ENCODE peak calls at places on chromosomes 13 and 19, in eight cellular contexts. E, W, Q, B, P, Z, O and X are unnamed samples.

GRCh38 chr13:62176051-62176450 is 760.4 kb upstream of the PCDH20 start:
- DNase-seq in E (no peak), W (no peak), Q (no peak), B (no peak), P (no peak), Z (no peak), O (no peak), X (no peak)

GRCh38 chr13:73387318-73387717 is 328.5 kb downstream of the KLF5 start:
- DNase-seq in E (no peak), W (no peak), Q (no peak), B (no peak), P (no peak), Z (no peak), O (no peak), X (no peak)

GRCh38 chr13:77509221-77509620 is 26.3 kb upstream of the SCEL start:
- DNase-seq in E (no peak), W (peak; percentile 23), Q (no peak), B (no peak), P (no peak), Z (no peak), O (peak; percentile 62), X (no peak)

GRCh38 chr19:2726904-2727639 is 5.9 kb upstream of the DIRAS1 start:
- DNase-seq in E (no peak), W (no peak), Q (no peak), B (no peak), P (no peak), Z (no peak), O (no peak), X (no peak)

GRCh38 chr13:80881495-80882482 is 540.9 kb upstream of the SPRY2 start:
- DNase-seq in E (no peak), W (no peak), Q (no peak), B (no peak), P (peak; percentile 50), Z (no peak), O (no peak), X (no peak)

GRCh38 chr19:42313096-42313839 is at the start of gene TMEM145:
- DNase-seq in E (no peak), W (peak; percentile 51), Q (no peak), B (peak; percentile 84), P (peak; percentile 34), Z (no peak), O (peak; percentile 63), X (no peak)

GRCh38 chr19:46049597-46049996 is 8.8 kb upstream of the IGFL4 start:
- DNase-seq in E (no peak), W (no peak), Q (peak; percentile 2), B (peak; percentile 89), P (no peak), Z (no peak), O (no peak), X (no peak)

GRCh38 chr13:35789335-35790166 is 313.1 kb upstream of the MAB21L1 start:
- DNase-seq in E (no peak), W (peak; percentile 43), Q (peak; percentile 87), B (no peak), P (peak; percentile 19), Z (no peak), O (peak; percentile 64), X (peak; percentile 47)

GRCh38 chr19:55373318-55373992 is 3.2 kb upstream of the TMEM190 start:
- DNase-seq in E (no peak), W (no peak), Q (no peak), B (peak; percentile 80), P (no peak), Z (no peak), O (no peak), X (no peak)

GRCh38 chr19:11451942-11452813 is 16.7 kb downstream of the PRKCSH start:
- DNase-seq in E (no peak), W (peak; percentile 67), Q (no peak), B (peak; percentile 66), P (no peak), Z (no peak), O (no peak), X (no peak)

GRCh38 chr13:105333416-105333815 is 1202.0 kb downstream of the EFNB2 start:
- DNase-seq in E (no peak), W (no peak), Q (no peak), B (no peak), P (no peak), Z (no peak), O (peak; percentile 72), X (no peak)

GRCh38 chr13:99991806-99992242 is 10.2 kb downstream of the ZIC2 start:
- DNase-seq in E (no peak), W (no peak), Q (no peak), B (no peak), P (no peak), Z (no peak), O (no peak), X (no peak)

GRCh38 chr19:8210660-8211101 is 1.5 kb downstream of the CERS4 start:
- DNase-seq in E (no peak), W (no peak), Q (no peak), B (no peak), P (no peak), Z (no peak), O (no peak), X (no peak)

GRCh38 chr13:98384739-98385138 is 192.2 kb downstream of the STK24 start:
- DNase-seq in E (no peak), W (no peak), Q (no peak), B (no peak), P (no peak), Z (no peak), O (peak; percentile 76), X (peak; percentile 33)

GRCh38 chr19:44644391-44645016 is 794 bp downstream of the PVR start:
- DNase-seq in E (no peak), W (no peak), Q (peak; percentile 24), B (peak; percentile 84), P (no peak), Z (no peak), O (peak; percentile 47), X (peak; percentile 21)

GRCh38 chr13:113453962-113454361 is 674 bp upstream of the ADPRHL1 start:
- DNase-seq in E (no peak), W (no peak), Q (no peak), B (no peak), P (no peak), Z (no peak), O (peak; percentile 84), X (peak; percentile 36)

GRCh38 chr19:6091771-6092291 is 18.5 kb downstream of the RFX2 start:
- DNase-seq in E (no peak), W (no peak), Q (no peak), B (no peak), P (no peak), Z (no peak), O (peak; percentile 73), X (peak; percentile 17)

GRCh38 chr19:36101550-36102327 is 9.2 kb upstream of the OVOL3 start:
- DNase-seq in E (no peak), W (no peak), Q (no peak), B (no peak), P (no peak), Z (no peak), O (no peak), X (no peak)